ENCODE peak calls at places on chromosomes 2 and 18, in ten cellular contexts. U is CD8-positive, alpha-beta memory T cell; R is H1; A is neuronal stem cell; F is small intestine; T is spleen; D is tibial nerve; G is kidney; M is colonic mucosa; K is body of pancreas. Z is an unnamed sample.

GRCh38 chr2:189862751-189863150 is 78.5 kb downstream of the PMS1 start:
- DNase-seq in U (no peak), R (no peak), A (no peak), F (no peak), T (no peak), D (no peak), G (no peak), M (no peak), K (no peak), Z (no peak)

GRCh38 chr2:230823264-230823964 is 41.3 kb upstream of the ITM2C start:
- DNase-seq in U (no peak), R (no peak), A (no peak), F (no peak), T (no peak), D (no peak), G (no peak), M (no peak), K (no peak), Z (no peak)

GRCh38 chr2:116511426-116511825 is 1303.1 kb upstream of the DDX18 start:
- DNase-seq in U (no peak), R (no peak), A (no peak), F (no peak), T (no peak), D (no peak), G (no peak), M (no peak), K (no peak), Z (no peak)

GRCh38 chr2:151053661-151053990 is 208.0 kb downstream of the RBM43 start:
- DNase-seq in U (no peak), R (no peak), A (no peak), F (no peak), T (no peak), D (no peak), G (no peak), M (no peak), K (no peak), Z (no peak)

GRCh38 chr2:42827647-42828486 is 35.5 kb upstream of the HAAO start:
- DNase-seq in U (peak; percentile 70), R (peak; percentile 97), A (peak; percentile 84), F (peak; percentile 79), T (peak; percentile 97), D (peak; percentile 90), G (peak; percentile 96), M (peak; percentile 91), K (peak; percentile 93), Z (peak; percentile 94)

GRCh38 chr2:161139098-161139987 is 20.9 kb upstream of the TANK start:
- DNase-seq in U (no peak), R (no peak), A (no peak), F (no peak), T (no peak), D (no peak), G (no peak), M (no peak), K (no peak), Z (no peak)

GRCh38 chr2:111160758-111161157 is 40.0 kb downstream of the BCL2L11 start:
- DNase-seq in U (no peak), R (no peak), A (no peak), F (no peak), T (no peak), D (no peak), G (no peak), M (no peak), K (no peak), Z (no peak)

GRCh38 chr2:48081317-48081628 is 175.0 kb upstream of the FBXO11 start:
- DNase-seq in U (no peak), R (no peak), A (no peak), F (no peak), T (no peak), D (no peak), G (no peak), M (no peak), K (no peak), Z (no peak)

GRCh38 chr2:55133467-55134315 is 83.4 kb upstream of the RTN4 start:
- DNase-seq in U (peak; percentile 61), R (no peak), A (no peak), F (peak; percentile 78), T (no peak), D (no peak), G (no peak), M (no peak), K (peak; percentile 11), Z (peak; percentile 38)

DNA sequence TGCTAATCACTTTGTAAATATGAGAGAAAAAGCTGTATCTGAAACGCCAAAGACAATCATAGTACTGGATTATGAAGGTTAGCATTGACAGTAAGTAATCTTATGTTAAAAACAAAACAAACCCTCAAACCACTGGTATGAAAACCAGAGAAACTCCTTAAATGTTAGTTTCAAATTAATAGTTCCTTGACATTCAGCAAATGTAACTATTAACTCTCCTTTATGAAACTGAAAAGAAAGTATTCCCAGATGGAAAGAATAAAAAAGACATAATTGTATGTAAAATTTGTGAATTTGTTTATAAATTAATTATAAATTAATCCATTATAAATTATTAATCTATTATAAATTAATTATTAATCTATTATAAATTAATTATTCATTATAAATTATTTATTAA is 12.3 kb downstream of the FASTKD1 start:
- DNase-seq in U (no peak), R (no peak), A (no peak), F (no peak), T (no peak), D (no peak), G (no peak), M (no peak), K (no peak), Z (no peak)
- H3K36me3 ChIP-seq in U (no peaks in the 10 kb centered on the region), R (no peaks in the 10 kb centered on the region), A (peaks cover 19% of the 10 kb centered on the region), F (no peaks in the 10 kb centered on the region), T (no peaks in the 10 kb centered on the region), D (no peaks in the 10 kb centered on the region), G (peaks cover 3% of the 10 kb centered on the region), M (no peaks in the 10 kb centered on the region), K (no peaks in the 10 kb centered on the region), Z (no peaks in the 10 kb centered on the region)

DNA sequence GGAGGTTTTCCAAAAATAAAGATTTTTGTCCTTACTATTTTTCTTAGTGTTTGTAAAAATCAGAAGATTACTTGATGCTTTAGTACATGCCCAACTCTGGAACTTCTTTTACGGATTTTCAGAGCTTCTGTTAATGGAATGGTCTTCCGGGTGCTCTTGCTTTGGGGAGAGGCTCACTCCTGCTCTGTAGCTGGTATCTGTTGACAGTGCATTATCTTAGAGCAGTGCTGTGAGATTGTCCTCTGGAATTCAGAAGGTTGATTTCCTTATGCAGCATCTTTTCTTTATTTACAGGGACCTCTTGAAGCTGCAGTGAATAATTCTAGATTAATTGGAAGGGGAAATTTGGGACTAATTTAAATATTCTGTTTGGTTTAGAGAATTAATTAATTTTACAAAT is 4.6 kb downstream of the MAPRE2 start:
- DNase-seq in U (no peak), R (no peak), A (no peak), F (no peak), T (no peak), D (no peak), G (no peak), M (no peak), K (no peak), Z (no peak)
- H3K27ac ChIP-seq in U (no peak overlapping the region), R (no peak overlapping the region), A (no peak overlapping the region), F (no peak overlapping the region), T (peak overlapping the region; percentile 97), D (peak overlapping the region; percentile 92), G (no peak overlapping the region), M (no peak overlapping the region), K (no peak overlapping the region), Z (no peak overlapping the region)

GRCh38 chr2:36380624-36381481 is 25.3 kb downstream of the CRIM1 start:
- DNase-seq in U (no peak), R (peak; percentile 64), A (peak; percentile 42), F (peak; percentile 66), T (peak; percentile 79), D (no peak), G (peak; percentile 91), M (peak; percentile 78), K (peak; percentile 55), Z (peak; percentile 68)
- H3K4me1 ChIP-seq in U (no peaks in the 10 kb centered on the region), R (peaks cover 8% of the 10 kb centered on the region), A (peaks cover 9% of the 10 kb centered on the region), F (no peaks in the 10 kb centered on the region), T (no peaks in the 10 kb centered on the region), D (peaks cover 53% of the 10 kb centered on the region), G (peaks cover 49% of the 10 kb centered on the region), M (peaks cover 11% of the 10 kb centered on the region), K (peaks cover 32% of the 10 kb centered on the region), Z (peaks cover 25% of the 10 kb centered on the region)

DNA sequence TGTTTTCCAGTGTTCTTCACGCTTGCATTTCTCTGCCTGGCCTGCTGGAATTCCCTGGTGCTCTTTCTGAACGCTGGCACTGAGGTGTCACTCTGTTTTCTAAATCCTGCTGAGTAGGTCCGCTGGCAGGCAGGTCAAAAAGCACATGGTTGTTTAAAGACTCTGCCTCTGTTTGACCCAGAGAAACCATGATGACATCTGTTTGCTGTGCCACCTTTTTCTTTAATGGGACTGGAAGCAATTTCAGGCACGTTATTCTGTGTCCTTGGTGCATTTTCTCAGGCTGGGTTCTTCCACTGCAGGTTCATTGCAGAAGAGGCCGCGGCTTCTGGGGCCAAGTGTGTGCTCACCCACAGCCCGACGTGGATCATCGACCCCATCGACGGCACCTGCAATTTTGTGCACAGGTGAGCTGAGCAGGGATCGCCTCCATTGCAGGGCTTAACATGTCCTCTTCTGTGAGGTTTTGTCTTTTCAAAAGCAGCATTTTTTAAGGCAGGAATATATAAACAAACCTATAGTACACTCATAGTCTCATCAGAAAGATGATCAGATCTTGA is 28.4 kb downstream of the IMPA2 start:
- DNase-seq in U (no peak), R (no peak), A (no peak), F (peak; percentile 67), T (no peak), D (no peak), G (peak; percentile 61), M (no peak), K (peak; percentile 75), Z (no peak)
- H3K36me3 ChIP-seq in U (no peaks in the 10 kb centered on the region), R (peaks cover 16% of the 10 kb centered on the region), A (peaks cover 75% of the 10 kb centered on the region), F (peaks cover 5% of the 10 kb centered on the region), T (no peaks in the 10 kb centered on the region), D (no peaks in the 10 kb centered on the region), G (peaks cover 40% of the 10 kb centered on the region), M (no peaks in the 10 kb centered on the region), K (no peaks in the 10 kb centered on the region), Z (no peaks in the 10 kb centered on the region)